ENCODE peak calls at places on chromosome 3, in four cellular contexts. One of them, this sample, is unnamed.

GRCh38 chr3:134312072-134312872 is 61.6 kb upstream of the RYK start:
- DNase-seq in head of caudate nucleus: no peak
- DNase-seq in CMK: no peak
- DNase-seq in tibial artery: peak
- DNase-seq in this sample: no peak

GRCh38 chr3:113532698-113533533 is 561 bp downstream of the SIDT1 start:
- DNase-seq in head of caudate nucleus: no peak
- DNase-seq in tibial artery: no peak
- DNase-seq in CMK: no peak
- DNase-seq in this sample: peak

GRCh38 chr3:142850395-142851023 is 38.4 kb downstream of the PCOLCE2 start:
- DNase-seq in CMK: no peak
- DNase-seq in tibial artery: no peak
- DNase-seq in head of caudate nucleus: no peak
- DNase-seq in this sample: no peak

GRCh38 chr3:194095464-194095863 is 40.5 kb upstream of the HES1 start:
- DNase-seq in tibial artery: no peak
- DNase-seq in CMK: no peak
- DNase-seq in head of caudate nucleus: peak
- DNase-seq in this sample: no peak

GRCh38 chr3:43048470-43048869 is 57.4 kb downstream of the POMGNT2 start:
- DNase-seq in head of caudate nucleus: no peak
- DNase-seq in tibial artery: no peak
- DNase-seq in CMK: no peak
- DNase-seq in this sample: no peak

GRCh38 chr3:188349276-188349962 is 195.5 kb downstream of the LPP start:
- DNase-seq in tibial artery: no peak
- DNase-seq in head of caudate nucleus: no peak
- DNase-seq in CMK: no peak
- DNase-seq in this sample: no peak

GRCh38 chr3:140545756-140546155 is 132.1 kb upstream of the TRIM42 start:
- DNase-seq in tibial artery: no peak
- DNase-seq in head of caudate nucleus: no peak
- DNase-seq in CMK: no peak
- DNase-seq in this sample: no peak

GRCh38 chr3:105974381-105974780 is 105.6 kb upstream of the CBLB start:
- DNase-seq in head of caudate nucleus: no peak
- DNase-seq in tibial artery: no peak
- DNase-seq in CMK: no peak
- DNase-seq in this sample: no peak

GRCh38 chr3:109679672-109680071 is 342.3 kb upstream of the DPPA4 start:
- DNase-seq in CMK: no peak
- DNase-seq in head of caudate nucleus: no peak
- DNase-seq in tibial artery: no peak
- DNase-seq in this sample: no peak

GRCh38 chr3:195839260-195840010 is 27.7 kb upstream of the MUC4 start:
- DNase-seq in CMK: no peak
- DNase-seq in head of caudate nucleus: no peak
- DNase-seq in tibial artery: no peak
- DNase-seq in this sample: no peak

GRCh38 chr3:55481067-55481917 is 5.8 kb downstream of the WNT5A start:
- DNase-seq in tibial artery: no peak
- DNase-seq in head of caudate nucleus: no peak
- DNase-seq in CMK: no peak
- DNase-seq in this sample: no peak

GRCh38 chr3:145035682-145036081 is 1064.1 kb downstream of the DIPK2A start:
- DNase-seq in tibial artery: no peak
- DNase-seq in CMK: no peak
- DNase-seq in head of caudate nucleus: no peak
- DNase-seq in this sample: no peak

GRCh38 chr3:116951610-116952009 is 242.0 kb downstream of the TUSC7 start:
- DNase-seq in head of caudate nucleus: no peak
- DNase-seq in tibial artery: no peak
- DNase-seq in CMK: no peak
- DNase-seq in this sample: no peak

GRCh38 chr3:156449712-156450574 is 105.0 kb downstream of the SSR3 start:
- DNase-seq in tibial artery: no peak
- DNase-seq in head of caudate nucleus: no peak
- DNase-seq in CMK: no peak
- DNase-seq in this sample: no peak

GRCh38 chr3:188149587-188149986 is 4.4 kb upstream of the LPP start:
- DNase-seq in CMK: no peak
- DNase-seq in tibial artery: no peak
- DNase-seq in head of caudate nucleus: no peak
- DNase-seq in this sample: no peak